ENCODE peak calls at places on chromosomes 13 and 19, in six cellular contexts. T, U, O, N, S and G are unnamed samples.

GRCh38 chr13:44967656-44968451 is 21.4 kb downstream of the NUFIP1 start:
- DNase-seq in T (peak), U (peak), O (no peak), N (no peak), S (no peak), G (peak)

GRCh38 chr13:62643007-62643483 is 1227.4 kb upstream of the PCDH20 start:
- DNase-seq in T (peak), U (no peak), O (no peak), N (peak), S (no peak), G (peak)

GRCh38 chr19:52221831-52222375 is 32.1 kb downstream of the PPP2R1A start:
- DNase-seq in T (peak), U (no peak), O (no peak), N (no peak), S (no peak), G (peak)

GRCh38 chr19:10961073-10961762 is 388 bp downstream of the SMARCA4 start:
- DNase-seq in T (peak), U (peak), O (peak), N (no peak), S (peak), G (peak)

GRCh38 chr19:3610745-3611717 is 4.4 kb upstream of the TBXA2R start:
- DNase-seq in T (no peak), U (no peak), O (no peak), N (no peak), S (no peak), G (no peak)

GRCh38 chr19:2546128-2547032 is 70.5 kb downstream of the GADD45B start:
- DNase-seq in T (peak), U (peak), O (peak), N (no peak), S (peak), G (no peak)

GRCh38 chr19:2213799-2214198 is 22.3 kb downstream of the PLEKHJ1 start:
- DNase-seq in T (no peak), U (no peak), O (peak), N (no peak), S (no peak), G (no peak)

GRCh38 chr19:21680679-21681078 is 86.7 kb downstream of the ZNF100 start:
- DNase-seq in T (no peak), U (no peak), O (no peak), N (no peak), S (no peak), G (no peak)

GRCh38 chr19:20167020-20167644 is at the start of gene ZNF486:
- DNase-seq in T (peak), U (peak), O (peak), N (peak), S (peak), G (peak)

GRCh38 chr19:4712771-4713170 is 10.9 kb downstream of the DPP9 start:
- DNase-seq in T (no peak), U (no peak), O (peak), N (no peak), S (no peak), G (no peak)
- H3K4me3 ChIP-seq in T (no peak), U (no peak), O (peak), N (no peak), S (no peak), G (no peak)

DNA sequence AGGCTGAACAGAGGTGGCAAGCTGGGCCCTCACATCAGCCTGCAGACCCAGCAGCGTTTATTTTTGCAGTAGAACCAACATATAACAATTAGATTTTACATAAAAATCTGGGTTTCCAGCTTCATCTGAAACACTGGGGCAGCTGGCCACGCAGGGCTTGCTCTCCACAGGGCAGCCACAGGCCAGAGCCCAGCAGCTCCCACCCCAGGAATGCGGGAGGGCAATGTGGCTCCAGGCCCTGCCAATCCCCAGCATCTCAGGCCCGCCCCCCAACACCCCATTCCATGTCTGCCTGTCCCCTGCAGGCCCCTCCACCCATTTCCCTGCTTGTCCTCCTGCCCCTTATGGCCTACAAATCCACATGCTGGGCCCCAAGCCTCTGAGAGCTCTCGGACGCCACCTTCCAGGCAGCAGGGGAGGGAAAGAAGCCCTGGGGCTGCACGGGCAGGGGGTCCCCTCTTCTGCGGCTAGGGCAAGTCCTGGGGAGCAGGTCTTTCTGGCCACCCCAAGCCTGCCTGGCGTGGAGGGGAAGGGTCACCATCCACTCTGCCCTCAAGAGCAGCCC is 15.0 kb upstream of the VSTM2B start:
- DNase-seq in T (no peak), U (no peak), O (no peak), N (no peak), S (peak), G (no peak)
- TF ChIP-seq CTCF in T (no peak), U (no peak), O (no peak), N (no peak), S (no peak), G (no peak)

GRCh38 chr13:109783447-109783814 is 3.0 kb downstream of the IRS2 start:
- DNase-seq in T (no peak), U (no peak), O (peak), N (no peak), S (peak), G (peak)
- H3K4me3 ChIP-seq in T (peak), U (no peak), O (peak), N (peak), S (no peak), G (peak)

GRCh38 chr13:30673669-30674521 is 56.2 kb downstream of the USPL1 start:
- DNase-seq in T (peak), U (peak), O (peak), N (no peak), S (peak), G (peak)

GRCh38 chr13:30671271-30671815 is 53.6 kb downstream of the USPL1 start:
- DNase-seq in T (no peak), U (no peak), O (no peak), N (no peak), S (no peak), G (no peak)

GRCh38 chr13:30679483-30680330 is 55.6 kb upstream of the ALOX5AP start:
- DNase-seq in T (peak), U (no peak), O (no peak), N (no peak), S (peak), G (peak)

GRCh38 chr13:30681489-30682242 is 53.7 kb upstream of the ALOX5AP start:
- DNase-seq in T (peak), U (no peak), O (no peak), N (no peak), S (no peak), G (peak)

GRCh38 chr13:30676672-30677071 is 58.7 kb upstream of the ALOX5AP start:
- DNase-seq in T (peak), U (no peak), O (no peak), N (no peak), S (no peak), G (peak)
- TF ChIP-seq CTCF in T (peak), U (peak), O (no peak), N (peak), S (peak), G (peak)

DNA sequence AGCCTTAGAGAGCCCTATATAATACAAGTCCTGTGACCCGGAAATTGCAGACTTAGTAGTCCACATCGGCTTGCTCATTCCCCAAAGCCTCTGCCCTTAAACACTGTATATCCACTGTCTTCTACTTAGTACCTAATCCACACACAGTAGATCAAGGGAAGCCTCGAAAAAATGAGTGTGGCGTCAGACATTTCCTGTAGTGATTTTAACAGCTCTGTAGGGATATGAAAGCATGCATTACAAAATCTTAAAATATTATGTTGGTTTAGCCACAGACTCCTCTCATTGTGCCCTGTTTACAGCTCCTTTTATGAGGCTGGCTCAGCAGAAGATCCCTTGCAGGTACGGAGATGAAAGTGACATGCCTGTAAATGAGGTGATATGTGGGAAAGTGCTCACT is 416.3 kb downstream of the LIG4 start:
- DNase-seq in T (peak), U (no peak), O (no peak), N (no peak), S (no peak), G (no peak)
- H3K4me3 ChIP-seq in T (no peak), U (no peak), O (no peak), N (no peak), S (no peak), G (no peak)

GRCh38 chr19:29467824-29468401 is 57.9 kb upstream of the VSTM2B start:
- DNase-seq in T (peak), U (no peak), O (no peak), N (peak), S (peak), G (no peak)
- TF ChIP-seq CTCF in T (peak), U (no peak), O (no peak), N (peak), S (peak), G (peak)

GRCh38 chr13:23695196-23695595 is 125.0 kb downstream of the TNFRSF19 start:
- DNase-seq in T (no peak), U (no peak), O (peak), N (no peak), S (no peak), G (no peak)

GRCh38 chr13:23688336-23688735 is 118.1 kb downstream of the TNFRSF19 start:
- DNase-seq in T (no peak), U (no peak), O (no peak), N (no peak), S (no peak), G (no peak)

GRCh38 chr13:23695711-23696512 is 125.7 kb downstream of the TNFRSF19 start:
- DNase-seq in T (no peak), U (no peak), O (peak), N (no peak), S (peak), G (no peak)

GRCh38 chr13:23696610-23697009 is 126.4 kb downstream of the TNFRSF19 start:
- DNase-seq in T (no peak), U (no peak), O (no peak), N (no peak), S (peak), G (peak)

DNA sequence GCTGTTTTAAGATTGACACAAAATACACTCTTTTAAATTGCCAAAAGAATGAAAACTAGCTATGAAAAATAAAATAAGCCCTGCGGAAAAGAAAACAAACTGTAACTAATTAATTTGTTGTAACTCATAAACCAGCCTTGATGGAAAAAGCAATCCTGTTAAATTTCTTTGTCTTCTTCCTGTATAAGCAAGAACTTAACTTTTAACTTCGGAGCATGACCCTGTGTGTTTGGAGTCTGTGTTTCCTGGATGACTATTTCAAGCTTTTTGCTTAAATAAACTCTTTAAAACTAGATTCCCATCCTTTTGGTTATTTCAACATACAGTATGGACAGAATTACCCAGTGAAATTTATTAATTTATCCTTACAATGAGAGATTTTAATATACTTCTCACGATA is 122.6 kb downstream of the TNFRSF19 start:
- DNase-seq in T (no peak), U (no peak), O (no peak), N (no peak), S (no peak), G (no peak)
- H3K4me3 ChIP-seq in T (no peak), U (no peak), O (no peak), N (no peak), S (no peak), G (no peak)

DNA sequence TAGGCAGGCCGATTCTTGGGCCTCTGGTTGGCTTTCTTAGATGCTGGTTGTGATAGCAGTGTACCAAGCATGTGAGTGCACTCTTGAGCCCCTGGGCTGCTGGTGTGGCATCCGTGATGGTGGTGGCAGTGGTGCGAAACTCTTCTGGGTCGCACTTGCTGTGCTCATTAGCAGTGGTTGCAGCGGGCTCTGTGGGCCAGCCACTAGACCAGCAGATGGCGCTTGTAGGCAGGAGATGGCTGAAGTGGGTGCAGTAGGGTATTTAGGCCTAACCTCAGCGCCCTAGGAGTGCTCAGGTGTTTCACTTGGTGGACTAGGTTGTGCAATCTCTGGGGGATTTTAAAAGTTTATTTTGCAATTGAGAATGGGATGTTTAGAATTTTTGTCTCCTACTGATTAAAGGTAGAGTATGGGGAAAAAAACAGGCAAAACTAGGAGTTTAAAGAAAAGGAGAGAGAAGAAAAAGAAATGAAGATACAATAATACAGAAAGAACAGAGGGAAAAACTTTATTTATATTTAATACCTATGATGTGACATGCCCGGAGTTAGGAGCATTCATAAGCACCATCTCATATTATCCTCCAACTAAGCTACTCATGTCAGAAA is 4.3 kb upstream of the ZNF17 start:
- DNase-seq in T (peak), U (peak), O (peak), N (no peak), S (peak), G (peak)
- TF ChIP-seq CTCF in T (peak), U (peak), O (peak), N (peak), S (peak), G (peak)